ENCODE peak calls at places on chromosomes 12 and 14, in five cellular contexts. Z, U, V, K and B are unnamed samples.

GRCh38 chr12:94429191-94429590 is 30.5 kb downstream of the CEP83 start:
- DNase-seq in U (no peak), K (no peak), Z (no peak), V (no peak), B (no peak)

GRCh38 chr12:2531371-2531770 is 263.4 kb upstream of the FKBP4 start:
- DNase-seq in U (no peak), V (no peak), Z (no peak), K (no peak), B (no peak)

GRCh38 chr12:124231980-124232653 is 62.8 kb upstream of the RFLNA start:
- DNase-seq in U (peak; percentile 59), V (no peak), K (no peak), Z (no peak), B (peak; percentile 77)

GRCh38 chr14:76131071-76131985 is 20.4 kb upstream of the GPATCH2L start:
- DNase-seq in Z (no peak), K (no peak), U (no peak), V (no peak), B (no peak)

GRCh38 chr14:68408680-68409079 is 384.2 kb downstream of the ZFP36L1 start:
- DNase-seq in K (no peak), U (no peak), V (peak; percentile 3), Z (no peak), B (no peak)

GRCh38 chr12:5965950-5966383 is 20.9 kb upstream of the ANO2 start:
- DNase-seq in K (peak; percentile 54), Z (peak; percentile 74), U (no peak), V (peak; percentile 5), B (peak; percentile 59)

GRCh38 chr14:104876251-104876699 is 11.2 kb downstream of the CEP170B start:
- DNase-seq in Z (no peak), K (no peak), V (no peak), U (no peak), B (peak; percentile 69)

GRCh38 chr12:1384910-1385309 is 209.5 kb downstream of the FBXL14 start:
- DNase-seq in Z (no peak), V (no peak), U (no peak), K (no peak), B (no peak)

GRCh38 chr14:57828713-57829112 is 37.2 kb downstream of the SLC35F4 start:
- DNase-seq in K (no peak), Z (no peak), V (no peak), U (no peak), B (no peak)

GRCh38 chr12:112750971-112751370 is 40.6 kb upstream of the RPH3A start:
- DNase-seq in K (no peak), U (no peak), Z (no peak), V (no peak), B (no peak)

GRCh38 chr12:6199531-6200265 is 502 bp upstream of the CD9 start:
- DNase-seq in V (no peak), U (peak; percentile 61), K (no peak), Z (peak; percentile 54), B (peak; percentile 78)

GRCh38 chr14:69682607-69683263 is 71.3 kb downstream of the SUSD6 start:
- DNase-seq in K (no peak), U (no peak), Z (no peak), V (no peak), B (no peak)

GRCh38 chr14:43297794-43298193 is 1209.3 kb downstream of the FSCB start:
- DNase-seq in V (no peak), K (no peak), U (no peak), Z (no peak), B (no peak)

GRCh38 chr12:123115409-123116111 is 35.3 kb downstream of the PITPNM2 start:
- DNase-seq in U (no peak), K (peak; percentile 24), Z (no peak), V (no peak), B (no peak)

GRCh38 chr12:650983-651382 is 12.3 kb downstream of the NINJ2 start:
- DNase-seq in U (no peak), V (no peak), Z (no peak), K (no peak), B (no peak)

GRCh38 chr12:28130625-28131598 is 59.3 kb upstream of the CCDC91 start:
- DNase-seq in K (no peak), Z (no peak), U (no peak), V (no peak), B (no peak)

GRCh38 chr14:95500201-95500681 is 16.2 kb downstream of the SYNE3 start:
- DNase-seq in U (no peak), V (no peak), Z (no peak), K (no peak), B (no peak)

GRCh38 chr14:56156096-56156495 is 37.9 kb downstream of the PELI2 start:
- DNase-seq in K (no peak), U (no peak), Z (no peak), V (no peak), B (no peak)
- H3K9me3 ChIP-seq in K (no peaks in the 10 kb centered on the region), U (no peaks in the 10 kb centered on the region), Z (no peaks in the 10 kb centered on the region), V (no peaks in the 10 kb centered on the region), B (no peaks in the 10 kb centered on the region)

GRCh38 chr12:132949936-132950837 is 5.9 kb downstream of the ZNF605 start:
- DNase-seq in V (no peak), U (no peak), Z (no peak), K (no peak), B (no peak)
- H3K9me3 ChIP-seq in V (no peaks in the 10 kb centered on the region), U (peaks cover 69% of the 10 kb centered on the region), Z (no peaks in the 10 kb centered on the region), K (no peaks in the 10 kb centered on the region), B (peaks cover 87% of the 10 kb centered on the region)

GRCh38 chr12:67842124-67842523 is 147.1 kb upstream of the IFNG-AS1 start:
- DNase-seq in Z (no peak), U (no peak), K (no peak), V (no peak), B (no peak)

DNA sequence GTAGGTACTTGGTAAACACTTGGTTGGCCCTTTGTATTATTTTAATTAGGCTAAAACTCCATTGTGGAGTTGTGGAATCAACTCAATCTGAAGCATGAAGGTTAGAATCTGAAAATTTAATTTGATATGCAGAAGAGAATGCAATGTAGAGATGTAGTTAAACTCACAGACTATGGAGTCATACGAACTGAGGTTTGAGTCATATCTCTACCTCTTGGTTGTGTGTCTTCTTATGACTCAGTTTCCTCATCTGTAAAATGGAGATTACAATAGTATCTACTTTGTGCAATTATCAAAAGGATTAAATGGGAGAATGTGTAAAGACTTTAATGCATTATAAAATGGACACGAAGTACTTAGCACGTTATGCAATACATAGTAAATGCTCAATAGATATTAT is 146.0 kb upstream of the IFNG-AS1 start:
- DNase-seq in Z (no peak), K (no peak), U (no peak), V (no peak), B (no peak)
- H3K9me3 ChIP-seq in Z (no peaks in the 10 kb centered on the region), K (no peaks in the 10 kb centered on the region), U (peaks cover 11% of the 10 kb centered on the region), V (peaks cover 4% of the 10 kb centered on the region), B (no peaks in the 10 kb centered on the region)

GRCh38 chr12:95574030-95574429 is 22.8 kb upstream of the USP44 start:
- DNase-seq in U (no peak), V (no peak), Z (no peak), K (no peak), B (no peak)

GRCh38 chr12:95574799-95575452 is 23.6 kb upstream of the USP44 start:
- DNase-seq in U (no peak), K (no peak), V (no peak), Z (peak; percentile 62), B (no peak)

DNA sequence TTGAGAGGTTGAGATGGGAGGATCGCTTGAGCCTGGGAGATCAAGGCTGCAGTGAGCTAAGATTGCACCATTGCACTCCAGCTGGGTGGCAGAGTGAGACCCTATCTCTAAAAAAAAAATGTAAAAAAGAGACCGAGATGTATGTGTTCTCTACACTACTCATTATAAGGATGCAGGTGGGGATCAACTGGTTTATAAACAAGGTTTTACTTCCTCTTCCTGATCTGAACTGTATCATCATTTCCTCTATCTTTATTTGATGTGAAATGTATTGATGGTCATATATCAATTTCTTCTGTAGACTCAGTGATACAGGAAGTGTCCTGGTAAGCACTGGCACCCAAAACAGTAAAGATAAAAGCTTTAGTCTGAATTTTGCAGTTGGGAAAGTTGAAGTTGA is 20.1 kb upstream of the USP44 start:
- DNase-seq in U (no peak), Z (no peak), V (no peak), K (no peak), B (no peak)
- H3K9me3 ChIP-seq in U (no peaks in the 10 kb centered on the region), Z (no peaks in the 10 kb centered on the region), V (no peaks in the 10 kb centered on the region), K (no peaks in the 10 kb centered on the region), B (no peaks in the 10 kb centered on the region)

GRCh38 chr14:19873178-19873577 is 1.8 kb upstream of the OR4K2 start:
- DNase-seq in K (no peak), Z (no peak), U (no peak), V (no peak), B (no peak)

GRCh38 chr14:19878029-19878642 is 3.2 kb downstream of the OR4K2 start:
- DNase-seq in K (no peak), U (no peak), Z (no peak), V (no peak), B (no peak)

DNA sequence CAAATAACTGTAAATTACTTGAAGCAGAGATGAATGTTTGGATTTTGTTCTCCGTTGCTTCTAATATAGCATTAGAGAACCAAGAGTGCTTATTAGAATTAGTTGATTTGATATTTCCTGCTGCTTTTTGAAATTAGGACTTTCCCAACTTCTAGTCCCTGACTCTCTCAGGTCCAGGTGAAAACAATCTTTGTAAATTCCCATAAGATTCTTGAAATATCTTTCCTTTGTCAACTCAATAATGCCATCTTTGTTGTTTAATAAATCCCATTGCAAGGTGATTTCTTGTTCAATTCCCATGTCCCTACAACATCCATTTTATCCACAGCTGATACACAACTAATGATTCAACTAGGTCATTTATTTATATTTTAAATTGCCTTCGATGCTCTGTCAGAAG is at the start of gene OR4K2:
- DNase-seq in Z (no peak), K (no peak), U (no peak), V (no peak), B (no peak)
- H3K9me3 ChIP-seq in Z (no peaks in the 10 kb centered on the region), K (no peaks in the 10 kb centered on the region), U (no peaks in the 10 kb centered on the region), V (no peaks in the 10 kb centered on the region), B (peaks cover 15% of the 10 kb centered on the region)

DNA sequence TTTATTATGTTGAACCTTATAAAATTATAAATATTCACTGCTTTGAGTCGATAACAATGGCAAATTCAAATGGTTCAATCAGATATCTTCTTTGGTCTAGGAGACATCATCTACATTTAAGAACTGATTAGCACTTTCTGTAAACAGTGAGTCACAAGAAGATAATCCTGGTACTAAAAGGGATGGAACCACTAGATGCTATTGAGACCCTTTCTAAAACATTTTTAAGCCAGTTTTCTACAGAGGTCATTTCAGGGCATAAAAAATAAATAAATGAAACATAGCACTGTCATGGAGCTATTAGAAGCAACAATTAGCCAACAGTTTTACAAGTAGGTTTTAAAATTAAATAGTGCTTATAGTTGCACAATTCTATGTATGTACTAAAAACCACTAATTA is 212.2 kb downstream of the DUSP6 start:
- DNase-seq in U (no peak), Z (no peak), K (no peak), V (no peak), B (no peak)
- H3K9me3 ChIP-seq in U (no peaks in the 10 kb centered on the region), Z (no peaks in the 10 kb centered on the region), K (no peaks in the 10 kb centered on the region), V (no peaks in the 10 kb centered on the region), B (no peaks in the 10 kb centered on the region)